ENCODE peak calls at places on chromosomes 1 and 21, in seven cellular contexts. One of them, this sample, is unnamed.

GRCh38 chr1:151158311-151158710 is 1.9 kb downstream of the TNFAIP8L2 start:
- DNase-seq in glutamatergic neuron: no peak
- DNase-seq in midbrain: no peak
- DNase-seq in SK-N-SH: no peak
- DNase-seq in activated CD4-positive, alpha-beta T cell treated with anti-CD3 and anti-CD28 coated beads, Interleukin-2, amount 50 U/mL, for 24 hours: no peak
- DNase-seq in HEK293T: no peak
- DNase-seq in C1 segment of cervical spinal cord: no peak
- DNase-seq in this sample: no peak

GRCh38 chr1:27098447-27099153 is 56.3 kb downstream of the SLC9A1 start:
- DNase-seq in C1 segment of cervical spinal cord: no peak
- DNase-seq in glutamatergic neuron: no peak
- DNase-seq in midbrain: no peak
- DNase-seq in HEK293T: no peak
- DNase-seq in activated CD4-positive, alpha-beta T cell treated with anti-CD3 and anti-CD28 coated beads, Interleukin-2, amount 50 U/mL, for 24 hours: no peak
- DNase-seq in SK-N-SH: no peak
- DNase-seq in this sample: no peak

GRCh38 chr1:41329662-41330587 is 31.3 kb upstream of the FOXO6 start:
- DNase-seq in SK-N-SH: no peak
- DNase-seq in activated CD4-positive, alpha-beta T cell treated with anti-CD3 and anti-CD28 coated beads, Interleukin-2, amount 50 U/mL, for 24 hours: no peak
- DNase-seq in glutamatergic neuron: no peak
- DNase-seq in C1 segment of cervical spinal cord: no peak
- DNase-seq in HEK293T: no peak
- DNase-seq in midbrain: no peak
- DNase-seq in this sample: no peak

GRCh38 chr1:39178541-39179431 is 25.7 kb upstream of the MACF1 start:
- DNase-seq in SK-N-SH: no peak
- DNase-seq in midbrain: no peak
- DNase-seq in C1 segment of cervical spinal cord: no peak
- DNase-seq in HEK293T: no peak
- DNase-seq in activated CD4-positive, alpha-beta T cell treated with anti-CD3 and anti-CD28 coated beads, Interleukin-2, amount 50 U/mL, for 24 hours: no peak
- DNase-seq in glutamatergic neuron: no peak
- DNase-seq in this sample: no peak

GRCh38 chr1:76262591-76262990 is 188.0 kb downstream of the ST6GALNAC3 start:
- DNase-seq in C1 segment of cervical spinal cord: no peak
- DNase-seq in SK-N-SH: no peak
- DNase-seq in midbrain: no peak
- DNase-seq in HEK293T: no peak
- DNase-seq in glutamatergic neuron: no peak
- DNase-seq in activated CD4-positive, alpha-beta T cell treated with anti-CD3 and anti-CD28 coated beads, Interleukin-2, amount 50 U/mL, for 24 hours: no peak
- DNase-seq in this sample: no peak

GRCh38 chr21:44764319-44765230 is 37.0 kb downstream of the UBE2G2 start:
- DNase-seq in activated CD4-positive, alpha-beta T cell treated with anti-CD3 and anti-CD28 coated beads, Interleukin-2, amount 50 U/mL, for 24 hours: no peak
- DNase-seq in glutamatergic neuron: no peak
- DNase-seq in SK-N-SH: peak
- DNase-seq in midbrain: no peak
- DNase-seq in C1 segment of cervical spinal cord: no peak
- DNase-seq in HEK293T: no peak
- DNase-seq in this sample: peak

GRCh38 chr1:174791863-174792262 is 207.9 kb upstream of the CACYBP start:
- DNase-seq in activated CD4-positive, alpha-beta T cell treated with anti-CD3 and anti-CD28 coated beads, Interleukin-2, amount 50 U/mL, for 24 hours: no peak
- DNase-seq in C1 segment of cervical spinal cord: no peak
- DNase-seq in HEK293T: no peak
- DNase-seq in SK-N-SH: no peak
- DNase-seq in glutamatergic neuron: no peak
- DNase-seq in midbrain: no peak
- DNase-seq in this sample: no peak

GRCh38 chr21:31284797-31285397 is 59.2 kb downstream of the TIAM1 start:
- DNase-seq in C1 segment of cervical spinal cord: no peak
- DNase-seq in midbrain: no peak
- DNase-seq in SK-N-SH: no peak
- DNase-seq in activated CD4-positive, alpha-beta T cell treated with anti-CD3 and anti-CD28 coated beads, Interleukin-2, amount 50 U/mL, for 24 hours: no peak
- DNase-seq in glutamatergic neuron: no peak
- DNase-seq in HEK293T: no peak
- DNase-seq in this sample: no peak

GRCh38 chr1:109041614-109042473 is at the start of gene WDR47:
- DNase-seq in glutamatergic neuron: peak
- DNase-seq in midbrain: peak
- DNase-seq in C1 segment of cervical spinal cord: peak
- DNase-seq in SK-N-SH: peak
- DNase-seq in activated CD4-positive, alpha-beta T cell treated with anti-CD3 and anti-CD28 coated beads, Interleukin-2, amount 50 U/mL, for 24 hours: peak
- DNase-seq in HEK293T: peak
- DNase-seq in this sample: peak

GRCh38 chr1:31593136-31593665 is 16.9 kb downstream of the TINAGL1 start:
- DNase-seq in midbrain: no peak
- DNase-seq in activated CD4-positive, alpha-beta T cell treated with anti-CD3 and anti-CD28 coated beads, Interleukin-2, amount 50 U/mL, for 24 hours: no peak
- DNase-seq in glutamatergic neuron: no peak
- DNase-seq in HEK293T: no peak
- DNase-seq in SK-N-SH: no peak
- DNase-seq in C1 segment of cervical spinal cord: no peak
- DNase-seq in this sample: no peak

GRCh38 chr1:100860397-100860991 is 34.1 kb downstream of the EXTL2 start:
- DNase-seq in midbrain: no peak
- DNase-seq in activated CD4-positive, alpha-beta T cell treated with anti-CD3 and anti-CD28 coated beads, Interleukin-2, amount 50 U/mL, for 24 hours: no peak
- DNase-seq in HEK293T: no peak
- DNase-seq in C1 segment of cervical spinal cord: no peak
- DNase-seq in glutamatergic neuron: no peak
- DNase-seq in SK-N-SH: no peak
- DNase-seq in this sample: peak

GRCh38 chr1:53362851-53363642 is 35.2 kb upstream of the LRP8 start:
- DNase-seq in SK-N-SH: no peak
- DNase-seq in activated CD4-positive, alpha-beta T cell treated with anti-CD3 and anti-CD28 coated beads, Interleukin-2, amount 50 U/mL, for 24 hours: no peak
- DNase-seq in HEK293T: no peak
- DNase-seq in C1 segment of cervical spinal cord: no peak
- DNase-seq in glutamatergic neuron: peak
- DNase-seq in midbrain: no peak
- DNase-seq in this sample: no peak

GRCh38 chr1:233359431-233359830 is 31.9 kb downstream of the MAP3K21 start:
- DNase-seq in midbrain: no peak
- DNase-seq in HEK293T: no peak
- DNase-seq in glutamatergic neuron: no peak
- DNase-seq in activated CD4-positive, alpha-beta T cell treated with anti-CD3 and anti-CD28 coated beads, Interleukin-2, amount 50 U/mL, for 24 hours: no peak
- DNase-seq in C1 segment of cervical spinal cord: no peak
- DNase-seq in SK-N-SH: no peak
- DNase-seq in this sample: no peak

GRCh38 chr1:41672641-41673313 is 188.3 kb upstream of the EDN2 start:
- DNase-seq in SK-N-SH: no peak
- DNase-seq in C1 segment of cervical spinal cord: no peak
- DNase-seq in glutamatergic neuron: peak
- DNase-seq in midbrain: no peak
- DNase-seq in HEK293T: no peak
- DNase-seq in activated CD4-positive, alpha-beta T cell treated with anti-CD3 and anti-CD28 coated beads, Interleukin-2, amount 50 U/mL, for 24 hours: no peak
- DNase-seq in this sample: no peak

GRCh38 chr1:113192980-113193379 is 120.0 kb downstream of the LRIG2 start:
- DNase-seq in SK-N-SH: no peak
- DNase-seq in midbrain: no peak
- DNase-seq in glutamatergic neuron: no peak
- DNase-seq in HEK293T: no peak
- DNase-seq in C1 segment of cervical spinal cord: no peak
- DNase-seq in activated CD4-positive, alpha-beta T cell treated with anti-CD3 and anti-CD28 coated beads, Interleukin-2, amount 50 U/mL, for 24 hours: no peak
- DNase-seq in this sample: no peak

GRCh38 chr1:21914880-21915640 is 22.1 kb downstream of the HSPG2 start:
- DNase-seq in C1 segment of cervical spinal cord: no peak
- DNase-seq in HEK293T: no peak
- DNase-seq in midbrain: no peak
- DNase-seq in activated CD4-positive, alpha-beta T cell treated with anti-CD3 and anti-CD28 coated beads, Interleukin-2, amount 50 U/mL, for 24 hours: no peak
- DNase-seq in SK-N-SH: peak
- DNase-seq in glutamatergic neuron: no peak
- DNase-seq in this sample: no peak

GRCh38 chr1:72063364-72063763 is 219.0 kb downstream of the NEGR1 start:
- DNase-seq in glutamatergic neuron: no peak
- DNase-seq in C1 segment of cervical spinal cord: no peak
- DNase-seq in HEK293T: no peak
- DNase-seq in activated CD4-positive, alpha-beta T cell treated with anti-CD3 and anti-CD28 coated beads, Interleukin-2, amount 50 U/mL, for 24 hours: no peak
- DNase-seq in midbrain: no peak
- DNase-seq in SK-N-SH: no peak
- DNase-seq in this sample: no peak

GRCh38 chr1:227947425-227947677 is 381 bp downstream of the WNT9A start:
- DNase-seq in C1 segment of cervical spinal cord: no peak
- DNase-seq in glutamatergic neuron: no peak
- DNase-seq in activated CD4-positive, alpha-beta T cell treated with anti-CD3 and anti-CD28 coated beads, Interleukin-2, amount 50 U/mL, for 24 hours: no peak
- DNase-seq in HEK293T: peak
- DNase-seq in midbrain: no peak
- DNase-seq in SK-N-SH: no peak
- DNase-seq in this sample: no peak

GRCh38 chr21:9758888-9759287 is 762.5 kb upstream of the TPTE start:
- DNase-seq in HEK293T: no peak
- DNase-seq in glutamatergic neuron: no peak
- DNase-seq in activated CD4-positive, alpha-beta T cell treated with anti-CD3 and anti-CD28 coated beads, Interleukin-2, amount 50 U/mL, for 24 hours: no peak
- DNase-seq in midbrain: no peak
- DNase-seq in SK-N-SH: no peak
- DNase-seq in C1 segment of cervical spinal cord: no peak
- DNase-seq in this sample: no peak

GRCh38 chr21:26798856-26799751 is 46.1 kb downstream of the ADAMTS1 start:
- DNase-seq in glutamatergic neuron: no peak
- DNase-seq in activated CD4-positive, alpha-beta T cell treated with anti-CD3 and anti-CD28 coated beads, Interleukin-2, amount 50 U/mL, for 24 hours: no peak
- DNase-seq in midbrain: no peak
- DNase-seq in HEK293T: no peak
- DNase-seq in SK-N-SH: no peak
- DNase-seq in C1 segment of cervical spinal cord: no peak
- DNase-seq in this sample: peak

GRCh38 chr1:201537966-201538617 is 835 bp upstream of the NAV1 start:
- DNase-seq in activated CD4-positive, alpha-beta T cell treated with anti-CD3 and anti-CD28 coated beads, Interleukin-2, amount 50 U/mL, for 24 hours: no peak
- DNase-seq in HEK293T: no peak
- DNase-seq in glutamatergic neuron: no peak
- DNase-seq in SK-N-SH: no peak
- DNase-seq in midbrain: no peak
- DNase-seq in C1 segment of cervical spinal cord: no peak
- DNase-seq in this sample: no peak

GRCh38 chr1:180098242-180098995 is 56.2 kb upstream of the QSOX1 start:
- DNase-seq in SK-N-SH: no peak
- DNase-seq in HEK293T: no peak
- DNase-seq in midbrain: no peak
- DNase-seq in activated CD4-positive, alpha-beta T cell treated with anti-CD3 and anti-CD28 coated beads, Interleukin-2, amount 50 U/mL, for 24 hours: no peak
- DNase-seq in C1 segment of cervical spinal cord: no peak
- DNase-seq in glutamatergic neuron: no peak
- DNase-seq in this sample: no peak

This sample was measured in COLO829.